ENCODE peak calls at places on chromosomes 12 and 14, in five cellular contexts. W, R, H, P and Y are unnamed samples.
A peak's percentile ranks its signal among the peaks of the same experiment; 100 is the strongest.

GRCh38 chr14:29454026-29454693 is 473.5 kb downstream of the PRKD1 start:
- DNase-seq in R (no peak), P (no peak), H (no peak), W (no peak), Y (no peak)

GRCh38 chr12:13573698-13574321 is 377.3 kb downstream of the EMP1 start:
- DNase-seq in W (no peak), R (no peak), H (no peak), P (peak; percentile 57), Y (peak; percentile 64)

GRCh38 chr12:116037941-116038837 is 239.3 kb downstream of the MED13L start:
- DNase-seq in R (no peak), P (peak; percentile 25), H (no peak), W (no peak), Y (no peak)

GRCh38 chr12:110109037-110109836 is 14.9 kb upstream of the IFT81 start:
- DNase-seq in P (peak; percentile 84), H (peak; percentile 89), W (no peak), R (peak; percentile 95), Y (peak; percentile 88)

GRCh38 chr14:88346048-88346639 is 23.1 kb upstream of the KCNK10 start:
- DNase-seq in W (no peak), P (no peak), H (no peak), R (no peak), Y (peak; percentile 45)

GRCh38 chr12:92629349-92630065 is 73.3 kb upstream of the PLEKHG7 start:
- DNase-seq in W (no peak), R (no peak), H (no peak), P (no peak), Y (peak; percentile 45)

GRCh38 chr12:86212970-86213369 is 43.2 kb downstream of the MGAT4C start:
- DNase-seq in R (no peak), W (no peak), P (no peak), H (no peak), Y (no peak)

GRCh38 chr12:82660541-82661325 is 26.0 kb upstream of the TMTC2 start:
- DNase-seq in W (no peak), R (no peak), H (no peak), P (no peak), Y (no peak)

GRCh38 chr14:79370969-79371368 is 840.3 kb downstream of the DIO2 start:
- DNase-seq in P (no peak), H (no peak), W (no peak), R (no peak), Y (no peak)

GRCh38 chr14:92926931-92927330 is 4.0 kb downstream of the CHGA start:
- DNase-seq in P (no peak), R (no peak), H (no peak), W (no peak), Y (no peak)